ENCODE peak calls at places on chromosomes 13 and 19, in nine cellular contexts. One of them, this sample, is unnamed. For H3K4me1, the result is how much of the 10 kb centered on the place peaks cover.

GRCh38 chr19:55599468-55600335 is at the start of the genes FIZ1 and ZNF524:
- DNase-seq in tibial nerve: peak
- DNase-seq in Panc1: peak
- DNase-seq in OCI-LY7: peak
- DNase-seq in CD4-positive, CD25-positive, alpha-beta regulatory T cell: peak
- DNase-seq in thyroid gland: peak
- DNase-seq in pancreas: peak
- DNase-seq in effector memory CD4-positive, alpha-beta T cell: peak
- DNase-seq in heart right ventricle: peak
- DNase-seq in this sample: peak

GRCh38 chr13:32538234-32538620 is 368 bp downstream of the N4BP2L2 start:
- DNase-seq in tibial nerve: no peak
- DNase-seq in Panc1: no peak
- DNase-seq in OCI-LY7: no peak
- DNase-seq in CD4-positive, CD25-positive, alpha-beta regulatory T cell: no peak
- DNase-seq in thyroid gland: no peak
- DNase-seq in pancreas: no peak
- DNase-seq in effector memory CD4-positive, alpha-beta T cell: no peak
- DNase-seq in heart right ventricle: peak
- DNase-seq in this sample: no peak

GRCh38 chr13:29474991-29475390 is 120.5 kb downstream of the SLC7A1 start:
- DNase-seq in tibial nerve: no peak
- DNase-seq in Panc1: no peak
- DNase-seq in OCI-LY7: no peak
- DNase-seq in CD4-positive, CD25-positive, alpha-beta regulatory T cell: no peak
- DNase-seq in thyroid gland: no peak
- DNase-seq in pancreas: no peak
- DNase-seq in effector memory CD4-positive, alpha-beta T cell: no peak
- DNase-seq in heart right ventricle: no peak
- DNase-seq in this sample: no peak

GRCh38 chr19:34295103-34295502 is 40.7 kb downstream of the GARRE1 start:
- DNase-seq in tibial nerve: no peak
- DNase-seq in Panc1: no peak
- DNase-seq in OCI-LY7: no peak
- DNase-seq in CD4-positive, CD25-positive, alpha-beta regulatory T cell: no peak
- DNase-seq in thyroid gland: no peak
- DNase-seq in pancreas: no peak
- DNase-seq in effector memory CD4-positive, alpha-beta T cell: no peak
- DNase-seq in heart right ventricle: no peak
- DNase-seq in this sample: no peak

GRCh38 chr19:13037161-13037560 is 41.9 kb downstream of the NFIX start:
- DNase-seq in tibial nerve: no peak
- DNase-seq in Panc1: no peak
- DNase-seq in OCI-LY7: no peak
- DNase-seq in CD4-positive, CD25-positive, alpha-beta regulatory T cell: no peak
- DNase-seq in thyroid gland: no peak
- DNase-seq in pancreas: no peak
- DNase-seq in effector memory CD4-positive, alpha-beta T cell: no peak
- DNase-seq in heart right ventricle: no peak
- DNase-seq in this sample: no peak

GRCh38 chr19:10760268-10760944 is 42.5 kb downstream of the DNM2 start:
- DNase-seq in tibial nerve: no peak
- DNase-seq in Panc1: no peak
- DNase-seq in OCI-LY7: peak
- DNase-seq in CD4-positive, CD25-positive, alpha-beta regulatory T cell: no peak
- DNase-seq in thyroid gland: no peak
- DNase-seq in pancreas: no peak
- DNase-seq in effector memory CD4-positive, alpha-beta T cell: no peak
- DNase-seq in heart right ventricle: no peak
- DNase-seq in this sample: peak

GRCh38 chr19:5947435-5947834 is 30.5 kb downstream of the RANBP3 start:
- DNase-seq in tibial nerve: peak
- DNase-seq in Panc1: no peak
- DNase-seq in OCI-LY7: no peak
- DNase-seq in CD4-positive, CD25-positive, alpha-beta regulatory T cell: no peak
- DNase-seq in thyroid gland: peak
- DNase-seq in pancreas: peak
- DNase-seq in effector memory CD4-positive, alpha-beta T cell: no peak
- DNase-seq in heart right ventricle: peak
- DNase-seq in this sample: no peak

GRCh38 chr13:30154931-30155330 is 152.4 kb downstream of the KATNAL1 start:
- DNase-seq in tibial nerve: no peak
- DNase-seq in Panc1: no peak
- DNase-seq in OCI-LY7: no peak
- DNase-seq in CD4-positive, CD25-positive, alpha-beta regulatory T cell: no peak
- DNase-seq in thyroid gland: no peak
- DNase-seq in pancreas: no peak
- DNase-seq in effector memory CD4-positive, alpha-beta T cell: no peak
- DNase-seq in heart right ventricle: no peak
- DNase-seq in this sample: no peak

GRCh38 chr13:45482571-45483173 is 17.9 kb downstream of the COG3 start:
- DNase-seq in tibial nerve: no peak
- DNase-seq in Panc1: no peak
- DNase-seq in OCI-LY7: no peak
- DNase-seq in CD4-positive, CD25-positive, alpha-beta regulatory T cell: no peak
- DNase-seq in thyroid gland: no peak
- DNase-seq in pancreas: no peak
- DNase-seq in effector memory CD4-positive, alpha-beta T cell: no peak
- DNase-seq in heart right ventricle: no peak
- DNase-seq in this sample: no peak

GRCh38 chr19:50500060-50500752 is 10.8 kb downstream of the JOSD2 start:
- DNase-seq in tibial nerve: no peak
- DNase-seq in Panc1: no peak
- DNase-seq in OCI-LY7: no peak
- DNase-seq in CD4-positive, CD25-positive, alpha-beta regulatory T cell: peak
- DNase-seq in thyroid gland: no peak
- DNase-seq in pancreas: no peak
- DNase-seq in effector memory CD4-positive, alpha-beta T cell: no peak
- DNase-seq in heart right ventricle: peak
- DNase-seq in this sample: no peak

GRCh38 chr13:114017028-114017630 is 43.3 kb upstream of the C13orf46 start:
- DNase-seq in tibial nerve: no peak
- DNase-seq in Panc1: no peak
- DNase-seq in OCI-LY7: no peak
- DNase-seq in CD4-positive, CD25-positive, alpha-beta regulatory T cell: no peak
- DNase-seq in thyroid gland: no peak
- DNase-seq in pancreas: no peak
- DNase-seq in effector memory CD4-positive, alpha-beta T cell: no peak
- DNase-seq in heart right ventricle: no peak
- DNase-seq in this sample: no peak

GRCh38 chr13:110347088-110347487 is 40.0 kb downstream of the COL4A2 start:
- DNase-seq in tibial nerve: no peak
- DNase-seq in Panc1: no peak
- DNase-seq in OCI-LY7: no peak
- DNase-seq in CD4-positive, CD25-positive, alpha-beta regulatory T cell: no peak
- DNase-seq in thyroid gland: no peak
- DNase-seq in pancreas: no peak
- DNase-seq in effector memory CD4-positive, alpha-beta T cell: no peak
- DNase-seq in heart right ventricle: no peak
- DNase-seq in this sample: no peak

GRCh38 chr13:30072818-30073186 is 222.4 kb upstream of the UBL3 start:
- DNase-seq in tibial nerve: no peak
- DNase-seq in Panc1: no peak
- DNase-seq in OCI-LY7: no peak
- DNase-seq in CD4-positive, CD25-positive, alpha-beta regulatory T cell: no peak
- DNase-seq in thyroid gland: no peak
- DNase-seq in pancreas: no peak
- DNase-seq in effector memory CD4-positive, alpha-beta T cell: no peak
- DNase-seq in heart right ventricle: no peak
- DNase-seq in this sample: no peak

GRCh38 chr19:50290775-50291174 is 38.4 kb downstream of the KCNC3 start:
- DNase-seq in tibial nerve: no peak
- DNase-seq in Panc1: no peak
- DNase-seq in OCI-LY7: no peak
- DNase-seq in CD4-positive, CD25-positive, alpha-beta regulatory T cell: no peak
- DNase-seq in thyroid gland: no peak
- DNase-seq in pancreas: no peak
- DNase-seq in effector memory CD4-positive, alpha-beta T cell: no peak
- DNase-seq in heart right ventricle: no peak
- DNase-seq in this sample: no peak

GRCh38 chr13:113723400-113724015 is 35.5 kb upstream of the TMEM255B start:
- DNase-seq in tibial nerve: no peak
- DNase-seq in Panc1: no peak
- DNase-seq in OCI-LY7: no peak
- DNase-seq in CD4-positive, CD25-positive, alpha-beta regulatory T cell: no peak
- DNase-seq in thyroid gland: no peak
- DNase-seq in pancreas: no peak
- DNase-seq in effector memory CD4-positive, alpha-beta T cell: no peak
- DNase-seq in heart right ventricle: no peak
- DNase-seq in this sample: no peak

GRCh38 chr13:29583073-29583785 is 12.3 kb downstream of the SLC7A1 start:
- DNase-seq in tibial nerve: no peak
- DNase-seq in Panc1: no peak
- DNase-seq in OCI-LY7: no peak
- DNase-seq in CD4-positive, CD25-positive, alpha-beta regulatory T cell: no peak
- DNase-seq in thyroid gland: no peak
- DNase-seq in pancreas: no peak
- DNase-seq in effector memory CD4-positive, alpha-beta T cell: no peak
- DNase-seq in heart right ventricle: no peak
- DNase-seq in this sample: no peak

GRCh38 chr13:28324181-28324789 is 170.6 kb downstream of the FLT1 start:
- DNase-seq in tibial nerve: no peak
- DNase-seq in Panc1: peak
- DNase-seq in OCI-LY7: peak
- DNase-seq in CD4-positive, CD25-positive, alpha-beta regulatory T cell: peak
- DNase-seq in thyroid gland: peak
- DNase-seq in pancreas: peak
- DNase-seq in effector memory CD4-positive, alpha-beta T cell: peak
- DNase-seq in heart right ventricle: peak
- DNase-seq in this sample: peak

GRCh38 chr19:53867225-53868090 is at the start of gene MYADM:
- DNase-seq in tibial nerve: peak
- DNase-seq in Panc1: peak
- DNase-seq in OCI-LY7: peak
- DNase-seq in CD4-positive, CD25-positive, alpha-beta regulatory T cell: peak
- DNase-seq in thyroid gland: peak
- DNase-seq in pancreas: peak
- DNase-seq in effector memory CD4-positive, alpha-beta T cell: peak
- DNase-seq in heart right ventricle: peak
- DNase-seq in this sample: peak
- H3K4me3 ChIP-seq in tibial nerve: peak
- H3K4me3 ChIP-seq in Panc1: peak
- H3K4me3 ChIP-seq in OCI-LY7: peak
- H3K4me3 ChIP-seq in CD4-positive, CD25-positive, alpha-beta regulatory T cell: peak
- H3K4me3 ChIP-seq in thyroid gland: peak
- H3K4me3 ChIP-seq in pancreas: peak
- H3K4me3 ChIP-seq in effector memory CD4-positive, alpha-beta T cell: peak
- H3K4me3 ChIP-seq in heart right ventricle: peak
- H3K4me3 ChIP-seq in this sample: peak

DNA sequence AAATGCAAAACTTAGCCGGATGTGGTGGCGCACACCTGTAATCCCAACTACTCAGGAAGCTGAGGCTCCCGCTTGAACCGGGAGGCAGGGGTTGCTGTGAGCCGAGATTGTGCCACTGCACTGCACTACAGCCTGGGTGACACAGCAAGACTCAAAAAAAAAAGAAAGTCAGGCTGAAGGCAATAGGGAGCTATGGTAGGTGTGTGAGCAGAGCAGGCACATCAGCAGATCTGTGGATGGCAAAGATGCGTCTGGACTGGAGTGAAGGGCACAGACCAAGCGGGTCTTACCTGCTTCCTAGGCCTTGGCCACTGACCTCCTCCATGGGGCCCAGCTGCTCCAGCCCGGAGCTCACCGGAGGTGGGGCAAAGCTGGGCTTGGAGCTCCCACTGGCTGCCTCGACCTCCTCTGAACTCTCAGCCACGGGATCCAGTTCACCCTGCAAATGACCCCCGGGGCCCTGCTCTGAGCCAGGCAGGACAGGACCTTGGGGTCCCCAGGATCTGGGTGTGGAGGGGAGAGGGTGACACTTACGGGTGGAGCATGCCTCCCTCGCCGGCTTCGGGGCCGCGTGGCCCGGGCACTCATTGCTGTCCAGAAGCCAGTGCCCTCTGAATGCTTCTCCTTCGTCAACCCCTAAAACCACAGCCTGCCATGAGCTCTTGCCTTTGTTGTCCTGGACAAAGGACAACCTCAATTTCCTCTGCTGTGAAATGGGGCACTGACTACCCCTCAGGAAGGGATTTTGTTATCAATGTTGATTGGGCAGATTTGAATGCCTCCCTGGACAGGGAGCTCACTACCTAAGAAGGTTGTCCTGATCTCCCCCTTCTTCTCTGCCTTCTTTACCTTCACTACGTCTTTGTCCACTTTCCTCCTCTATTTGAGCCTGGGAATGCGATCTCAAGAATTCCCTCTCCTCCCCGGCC is 569 bp downstream of the USHBP1 start:
- DNase-seq in tibial nerve: no peak
- DNase-seq in Panc1: no peak
- DNase-seq in OCI-LY7: no peak
- DNase-seq in CD4-positive, CD25-positive, alpha-beta regulatory T cell: no peak
- DNase-seq in thyroid gland: no peak
- DNase-seq in pancreas: no peak
- DNase-seq in effector memory CD4-positive, alpha-beta T cell: no peak
- DNase-seq in heart right ventricle: no peak
- DNase-seq in this sample: no peak
- H3K4me1 ChIP-seq in tibial nerve: under half
- H3K4me1 ChIP-seq in Panc1: under half
- H3K4me1 ChIP-seq in OCI-LY7: half or more
- H3K4me1 ChIP-seq in CD4-positive, CD25-positive, alpha-beta regulatory T cell: under half
- H3K4me1 ChIP-seq in thyroid gland: under half
- H3K4me1 ChIP-seq in pancreas: under half
- H3K4me1 ChIP-seq in effector memory CD4-positive, alpha-beta T cell: under half
- H3K4me1 ChIP-seq in heart right ventricle: under half
- H3K4me1 ChIP-seq in this sample: under half

GRCh38 chr19:36915992-36916830 is at the start of the genes ZNF568 and ZNF829:
- DNase-seq in tibial nerve: peak
- DNase-seq in Panc1: peak
- DNase-seq in OCI-LY7: no peak
- DNase-seq in CD4-positive, CD25-positive, alpha-beta regulatory T cell: peak
- DNase-seq in thyroid gland: peak
- DNase-seq in pancreas: peak
- DNase-seq in effector memory CD4-positive, alpha-beta T cell: peak
- DNase-seq in heart right ventricle: peak
- DNase-seq in this sample: peak
- H3K27ac ChIP-seq in tibial nerve: peak
- H3K27ac ChIP-seq in Panc1: peak
- H3K27ac ChIP-seq in OCI-LY7: no peak
- H3K27ac ChIP-seq in CD4-positive, CD25-positive, alpha-beta regulatory T cell: peak
- H3K27ac ChIP-seq in thyroid gland: peak
- H3K27ac ChIP-seq in pancreas: peak
- H3K27ac ChIP-seq in effector memory CD4-positive, alpha-beta T cell: peak
- H3K27ac ChIP-seq in heart right ventricle: peak
- H3K27ac ChIP-seq in this sample: peak

DNA sequence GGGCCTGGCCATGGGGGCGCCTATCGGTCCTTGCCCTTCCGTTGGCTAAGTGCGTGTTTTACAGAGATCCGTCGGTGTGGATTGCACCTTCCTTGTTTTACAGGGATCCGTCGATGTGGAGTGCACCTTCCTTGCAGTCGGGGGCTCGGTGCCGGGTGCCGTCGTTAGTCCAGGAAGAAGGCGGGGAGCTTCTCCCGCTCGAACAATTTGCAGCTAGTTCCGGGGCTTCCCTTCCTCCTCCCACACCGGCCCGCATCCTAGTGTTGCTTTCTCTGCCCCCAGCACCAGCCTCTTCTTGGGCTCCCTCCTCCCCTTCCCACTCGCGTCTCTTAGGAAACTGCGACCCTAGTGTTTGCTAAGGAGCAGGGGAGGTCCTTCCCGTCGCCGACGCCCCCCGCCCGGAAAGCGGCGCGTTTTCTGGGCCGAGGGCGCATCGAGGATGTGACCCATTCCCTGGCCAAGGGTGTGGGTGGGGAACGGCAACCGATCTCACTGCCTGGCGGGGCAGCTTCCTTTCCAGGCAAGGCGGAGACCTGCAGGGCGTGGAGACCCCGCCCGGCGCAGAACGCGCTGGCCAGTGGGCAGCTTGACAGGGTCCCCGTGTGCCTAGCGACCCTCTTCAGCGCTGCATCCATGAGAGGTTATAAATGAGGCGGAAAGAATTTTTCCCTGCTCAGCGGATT is 75.7 kb upstream of the ZNF91 start:
- DNase-seq in tibial nerve: no peak
- DNase-seq in Panc1: no peak
- DNase-seq in OCI-LY7: no peak
- DNase-seq in CD4-positive, CD25-positive, alpha-beta regulatory T cell: no peak
- DNase-seq in thyroid gland: no peak
- DNase-seq in pancreas: no peak
- DNase-seq in effector memory CD4-positive, alpha-beta T cell: no peak
- DNase-seq in heart right ventricle: no peak
- DNase-seq in this sample: no peak
- H3K4me3 ChIP-seq in tibial nerve: no peak
- H3K4me3 ChIP-seq in Panc1: peak
- H3K4me3 ChIP-seq in OCI-LY7: no peak
- H3K4me3 ChIP-seq in CD4-positive, CD25-positive, alpha-beta regulatory T cell: no peak
- H3K4me3 ChIP-seq in thyroid gland: no peak
- H3K4me3 ChIP-seq in pancreas: no peak
- H3K4me3 ChIP-seq in effector memory CD4-positive, alpha-beta T cell: no peak
- H3K4me3 ChIP-seq in heart right ventricle: peak
- H3K4me3 ChIP-seq in this sample: no peak

This sample was measured in CD4-positive, alpha-beta memory T cell.